ENCODE peak calls at places on chromosome 1, in nine cellular contexts. X is OCI-LY7, B is heart right ventricle, D is A549, I is AG04450, R is colonic mucosa, A is heart left ventricle, W is kidney, N is cardiac fibroblast. K is an unnamed sample.

GRCh38 chr1:177209357-177209756 is 38.6 kb downstream of the BRINP2 start:
- DNase-seq in X (no peak), B (peak), D (peak), I (peak), R (peak), A (peak), W (peak), N (peak), K (no peak)

GRCh38 chr1:76944942-76945341 is 77.7 kb downstream of the ST6GALNAC5 start:
- DNase-seq in X (no peak), B (no peak), D (no peak), I (no peak), R (no peak), A (no peak), W (no peak), N (peak), K (no peak)

GRCh38 chr1:41246568-41246967 is 4.5 kb upstream of the SCMH1 start:
- DNase-seq in X (no peak), B (no peak), D (no peak), I (no peak), R (no peak), A (no peak), W (no peak), N (no peak), K (no peak)

GRCh38 chr1:86507935-86508582 is 38.8 kb upstream of the CLCA4 start:
- DNase-seq in X (peak), B (no peak), D (peak), I (peak), R (no peak), A (no peak), W (no peak), N (peak), K (no peak)

GRCh38 chr1:179156026-179156425 is 73.5 kb downstream of the ABL2 start:
- DNase-seq in X (no peak), B (no peak), D (no peak), I (no peak), R (no peak), A (no peak), W (no peak), N (no peak), K (no peak)

GRCh38 chr1:33762099-33762830 is 101.6 kb upstream of the HMGB4 start:
- DNase-seq in X (no peak), B (no peak), D (no peak), I (peak), R (no peak), A (no peak), W (no peak), N (peak), K (peak)

GRCh38 chr1:193301746-193302145 is 115.3 kb upstream of the B3GALT2 start:
- DNase-seq in X (no peak), B (no peak), D (no peak), I (no peak), R (no peak), A (no peak), W (no peak), N (no peak), K (no peak)

GRCh38 chr1:98516306-98516705 is 145.2 kb upstream of the SNX7 start:
- DNase-seq in X (no peak), B (no peak), D (no peak), I (no peak), R (no peak), A (no peak), W (no peak), N (no peak), K (no peak)

GRCh38 chr1:93437976-93438605 is 9.8 kb upstream of the FNBP1L start:
- DNase-seq in X (peak), B (no peak), D (peak), I (peak), R (no peak), A (no peak), W (no peak), N (peak), K (no peak)

GRCh38 chr1:109789771-109790170 is 26.0 kb upstream of the EPS8L3 start:
- DNase-seq in X (no peak), B (no peak), D (no peak), I (no peak), R (peak), A (no peak), W (peak), N (no peak), K (no peak)

GRCh38 chr1:30404341-30404740 is 319.0 kb downstream of the MATN1 start:
- DNase-seq in X (no peak), B (no peak), D (no peak), I (no peak), R (no peak), A (no peak), W (no peak), N (no peak), K (peak)

GRCh38 chr1:65541161-65541560 is 120.7 kb downstream of the LEPR start:
- DNase-seq in X (no peak), B (no peak), D (no peak), I (no peak), R (no peak), A (no peak), W (no peak), N (no peak), K (no peak)

GRCh38 chr1:238063454-238063853 is 172.7 kb upstream of the ZP4 start:
- DNase-seq in X (no peak), B (no peak), D (peak), I (no peak), R (no peak), A (no peak), W (peak), N (peak), K (no peak)

GRCh38 chr1:220544901-220545303 is 17.0 kb downstream of the MARK1 start:
- DNase-seq in X (peak), B (no peak), D (peak), I (no peak), R (no peak), A (no peak), W (no peak), N (no peak), K (no peak)

GRCh38 chr1:116356673-116357072 is 16.4 kb upstream of the ATP1A1 start:
- DNase-seq in X (no peak), B (no peak), D (no peak), I (no peak), R (no peak), A (no peak), W (no peak), N (peak), K (no peak)

GRCh38 chr1:185291647-185292046 is 25.4 kb downstream of the IVNS1ABP start:
- DNase-seq in X (no peak), B (no peak), D (no peak), I (no peak), R (no peak), A (no peak), W (no peak), N (no peak), K (no peak)

GRCh38 chr1:47231314-47232186 is 475 bp downstream of the TAL1 start:
- DNase-seq in X (no peak), B (peak), D (peak), I (no peak), R (no peak), A (no peak), W (no peak), N (peak), K (no peak)

GRCh38 chr1:18041685-18042355 is 65.8 kb upstream of the IGSF21 start:
- DNase-seq in X (no peak), B (no peak), D (no peak), I (no peak), R (no peak), A (no peak), W (no peak), N (no peak), K (no peak)

GRCh38 chr1:93612510-93612909 is 69.1 kb downstream of the BCAR3 start:
- DNase-seq in X (no peak), B (no peak), D (no peak), I (no peak), R (no peak), A (no peak), W (no peak), N (no peak), K (no peak)

GRCh38 chr1:30511563-30512252 is 211.7 kb downstream of the MATN1 start:
- DNase-seq in X (no peak), B (no peak), D (peak), I (no peak), R (no peak), A (no peak), W (no peak), N (no peak), K (peak)

GRCh38 chr1:43764581-43764980 is 57.2 kb downstream of the ST3GAL3 start:
- DNase-seq in X (no peak), B (peak), D (no peak), I (no peak), R (no peak), A (peak), W (no peak), N (no peak), K (no peak)

GRCh38 chr1:25675729-25676476 is 59.3 kb downstream of the MAN1C1 start:
- DNase-seq in X (peak), B (no peak), D (no peak), I (no peak), R (no peak), A (no peak), W (no peak), N (no peak), K (no peak)

GRCh38 chr1:197857477-197857876 is 45.0 kb upstream of the C1orf53 start:
- DNase-seq in X (peak), B (no peak), D (no peak), I (no peak), R (no peak), A (no peak), W (no peak), N (no peak), K (no peak)

GRCh38 chr1:27638805-27639204 is 3.8 kb upstream of the FGR start:
- DNase-seq in X (no peak), B (no peak), D (no peak), I (no peak), R (no peak), A (no peak), W (no peak), N (no peak), K (no peak)

GRCh38 chr1:156122519-156123355 is 8.2 kb downstream of the LMNA start:
- DNase-seq in X (no peak), B (peak), D (peak), I (no peak), R (peak), A (peak), W (peak), N (peak), K (peak)

GRCh38 chr1:226778657-226779058 is 39.6 kb upstream of the ITPKB start:
- DNase-seq in X (no peak), B (peak), D (no peak), I (peak), R (peak), A (peak), W (no peak), N (peak), K (no peak)

GRCh38 chr1:217747156-217747769 is 116.1 kb downstream of the SPATA17 start:
- DNase-seq in X (peak), B (no peak), D (peak), I (peak), R (no peak), A (no peak), W (no peak), N (peak), K (no peak)

GRCh38 chr1:51249445-51249844 is 13.4 kb downstream of the RNF11 start:
- DNase-seq in X (no peak), B (no peak), D (no peak), I (no peak), R (no peak), A (no peak), W (no peak), N (peak), K (no peak)

GRCh38 chr1:150549496-150550221 is 451 bp downstream of the ADAMTSL4 start:
- DNase-seq in X (no peak), B (no peak), D (no peak), I (no peak), R (no peak), A (no peak), W (peak), N (no peak), K (no peak)

GRCh38 chr1:98110674-98111073 is 189.8 kb upstream of the DPYD start:
- DNase-seq in X (no peak), B (no peak), D (peak), I (no peak), R (no peak), A (no peak), W (no peak), N (peak), K (no peak)

GRCh38 chr1:19597463-19598309 is 46.4 kb upstream of the NBL1 start:
- DNase-seq in X (no peak), B (no peak), D (peak), I (no peak), R (peak), A (no peak), W (no peak), N (peak), K (no peak)

GRCh38 chr1:28955930-28956552 is 41.7 kb downstream of the EPB41 start:
- DNase-seq in X (no peak), B (no peak), D (no peak), I (no peak), R (no peak), A (no peak), W (no peak), N (peak), K (no peak)

GRCh38 chr1:119667176-119667575 is 19.1 kb upstream of the ZNF697 start:
- DNase-seq in X (no peak), B (no peak), D (no peak), I (no peak), R (no peak), A (no peak), W (no peak), N (no peak), K (no peak)

GRCh38 chr1:9400425-9401079 is 107.9 kb downstream of the SPSB1 start:
- DNase-seq in X (peak), B (peak), D (peak), I (no peak), R (no peak), A (no peak), W (peak), N (peak), K (no peak)
- TF ChIP-seq CTCF in X (no peak), B (peak), D (no peak), I (peak), R (no peak), A (no peak), W (peak), N (peak), K (no peak)

GRCh38 chr1:112956503-112957132 is 622 bp upstream of the SLC16A1 start:
- DNase-seq in X (peak), B (no peak), D (no peak), I (no peak), R (peak), A (no peak), W (peak), N (no peak), K (no peak)

GRCh38 chr1:112957133-112957812 is 1.3 kb upstream of the SLC16A1 start:
- DNase-seq in X (peak), B (no peak), D (peak), I (peak), R (peak), A (no peak), W (no peak), N (peak), K (no peak)

GRCh38 chr1:112954059-112954458 is 1.9 kb downstream of the SLC16A1 start:
- DNase-seq in X (no peak), B (no peak), D (no peak), I (no peak), R (no peak), A (no peak), W (no peak), N (no peak), K (no peak)

GRCh38 chr1:112954945-112955677 is 885 bp downstream of the SLC16A1 start:
- DNase-seq in X (peak), B (peak), D (peak), I (no peak), R (peak), A (peak), W (peak), N (peak), K (no peak)

DNA sequence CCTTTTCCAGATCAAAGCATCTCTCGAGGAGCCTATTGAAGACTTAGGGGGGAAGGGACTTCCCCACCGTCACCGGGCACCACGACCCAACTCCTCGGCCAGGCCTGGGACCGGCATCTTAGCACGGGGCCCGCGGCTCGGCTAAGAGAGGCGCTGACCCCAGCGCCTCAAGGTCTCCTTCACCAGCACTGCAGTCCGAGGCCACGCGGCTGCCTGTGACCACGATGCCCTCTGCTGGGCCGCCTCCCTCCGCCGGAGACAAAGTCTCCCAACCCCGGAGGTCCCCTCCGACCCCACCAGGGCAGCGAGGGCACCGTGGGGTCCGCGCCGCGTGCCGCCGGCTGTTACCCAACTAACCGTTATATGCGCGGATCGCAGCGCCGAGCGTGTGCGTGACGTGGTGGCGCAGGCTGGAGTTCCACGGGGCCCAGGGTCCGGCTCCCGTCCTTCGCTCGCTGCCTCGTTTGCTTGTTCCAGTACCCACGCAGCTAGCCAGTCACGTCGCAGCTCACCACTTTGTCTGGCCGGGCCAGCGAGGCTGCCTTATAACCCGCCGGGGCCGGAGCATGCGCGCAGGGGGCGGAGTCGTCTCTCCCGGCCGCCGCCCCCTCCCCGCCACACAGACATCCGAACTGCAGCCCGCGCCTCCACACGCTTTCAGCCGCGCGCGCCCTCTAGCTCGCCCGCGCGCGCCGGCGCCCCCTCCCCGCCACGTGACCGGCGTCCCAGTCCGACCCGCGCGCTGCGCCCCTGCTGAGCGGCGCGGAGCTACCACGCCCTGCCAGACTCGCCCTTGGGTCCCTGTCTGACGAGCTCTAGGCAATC is at the start of gene SLC16A1:
- DNase-seq in X (peak), B (peak), D (peak), I (peak), R (peak), A (peak), W (peak), N (peak), K (peak)
- TF ChIP-seq CTCF in X (peak), B (peak), D (peak), I (peak), R (peak), A (no peak), W (peak), N (peak), K (peak)

GRCh38 chr1:4674676-4675075 is 20.3 kb downstream of the AJAP1 start:
- DNase-seq in X (no peak), B (no peak), D (no peak), I (no peak), R (no peak), A (no peak), W (peak), N (no peak), K (no peak)
- TF ChIP-seq CTCF in X (no peak), B (no peak), D (no peak), I (no peak), R (no peak), A (no peak), W (no peak), N (no peak), K (no peak)

GRCh38 chr1:233675893-233676292 is 62.0 kb downstream of the KCNK1 start:
- DNase-seq in X (no peak), B (no peak), D (no peak), I (no peak), R (no peak), A (no peak), W (no peak), N (no peak), K (no peak)
- TF ChIP-seq CTCF in X (no peak), B (no peak), D (no peak), I (no peak), R (no peak), A (no peak), W (no peak), N (no peak), K (no peak)